ENCODE peak calls at places on chromosomes 4 and X, in nine cellular contexts. X, R, V, Z, H, G, U, T and S are unnamed samples.

GRCh38 chr4:186104114-186104894 is at the start of gene FAM149A:
- DNase-seq in X (peak; percentile 24), R (peak; percentile 22), V (no peak), Z (no peak), H (peak; percentile 40), G (no peak), U (peak; percentile 59), T (no peak), S (peak; percentile 90)

GRCh38 chr4:145936142-145937020 is 2.2 kb downstream of the ZNF827 start:
- DNase-seq in X (peak; percentile 57), R (peak; percentile 66), V (peak; percentile 90), Z (no peak), H (peak; percentile 54), G (peak; percentile 65), U (peak; percentile 70), T (peak; percentile 53), S (peak; percentile 63)

GRCh38 chr4:98261291-98262271 is at the start of gene RAP1GDS1:
- DNase-seq in X (peak; percentile 42), R (peak; percentile 34), V (peak; percentile 86), Z (peak; percentile 5), H (peak; percentile 52), G (peak; percentile 56), U (peak; percentile 67), T (peak; percentile 45), S (peak; percentile 70)

GRCh38 chrX:72301781-72302180 is 3.9 kb downstream of the CITED1 start:
- DNase-seq in X (no peak), R (no peak), V (no peak), Z (no peak), H (no peak), G (no peak), U (no peak), T (no peak), S (no peak)

GRCh38 chrX:115413246-115413878 is 123.8 kb downstream of the LUZP4 start:
- DNase-seq in X (no peak), R (no peak), V (no peak), Z (no peak), H (no peak), G (peak; percentile 24), U (no peak), T (no peak), S (no peak)

GRCh38 chr4:189341881-189342280 is 598.8 kb upstream of the FRG1 start:
- DNase-seq in X (no peak), R (no peak), V (no peak), Z (no peak), H (no peak), G (no peak), U (no peak), T (no peak), S (no peak)

GRCh38 chr4:53015681-53016080 is 153.6 kb downstream of the RASL11B start:
- DNase-seq in X (no peak), R (peak; percentile 21), V (no peak), Z (no peak), H (no peak), G (peak; percentile 49), U (peak; percentile 29), T (no peak), S (no peak)

GRCh38 chrX:100381613-100382012 is 28.5 kb downstream of the PCDH19 start:
- DNase-seq in X (no peak), R (no peak), V (no peak), Z (no peak), H (no peak), G (no peak), U (no peak), T (no peak), S (no peak)

GRCh38 chr4:127698789-127699200 is 31.4 kb upstream of the SLC25A31 start:
- DNase-seq in X (no peak), R (no peak), V (no peak), Z (no peak), H (no peak), G (peak; percentile 76), U (peak; percentile 14), T (no peak), S (no peak)

GRCh38 chr4:119525005-119525749 is 103.4 kb downstream of the PDE5A start:
- DNase-seq in X (no peak), R (no peak), V (no peak), Z (no peak), H (no peak), G (peak; percentile 75), U (peak; percentile 63), T (no peak), S (peak; percentile 14)

GRCh38 chr4:40963912-40964478 is 214.2 kb downstream of the NSUN7 start:
- DNase-seq in X (no peak), R (no peak), V (no peak), Z (no peak), H (no peak), G (no peak), U (no peak), T (no peak), S (no peak)

GRCh38 chr4:45078201-45078600 is 351.8 kb upstream of the GNPDA2 start:
- DNase-seq in X (no peak), R (no peak), V (no peak), Z (no peak), H (no peak), G (no peak), U (no peak), T (no peak), S (no peak)

GRCh38 chr4:26420903-26421302 is 69.4 kb downstream of the CCKAR start:
- DNase-seq in X (no peak), R (no peak), V (no peak), Z (no peak), H (no peak), G (no peak), U (no peak), T (no peak), S (no peak)

GRCh38 chrX:150688911-150689451 is 4.2 kb upstream of the MTMR1 start:
- DNase-seq in X (no peak), R (peak; percentile 15), V (no peak), Z (no peak), H (no peak), G (peak; percentile 91), U (peak; percentile 74), T (no peak), S (peak; percentile 22)

GRCh38 chr4:61254406-61254805 is 54.3 kb downstream of the ADGRL3 start:
- DNase-seq in X (no peak), R (no peak), V (no peak), Z (no peak), H (no peak), G (no peak), U (no peak), T (no peak), S (no peak)

GRCh38 chr4:98928131-98928504 is 815 bp downstream of the EIF4E start:
- DNase-seq in X (no peak), R (peak; percentile 77), V (peak; percentile 89), Z (peak; percentile 48), H (peak; percentile 65), G (peak; percentile 81), U (peak; percentile 76), T (no peak), S (peak; percentile 22)